ENCODE peak calls at places on chromosomes 3 and 15, in eight cellular contexts. D is Karpas-422, O is hepatocyte, R is GM23338, Q is HCT116, N is OCI-LY7, G is MM.1S, L is GM23248. W is an unnamed sample. For H3K9me2 and H3K4me1, the result is how much of the 10 kb centered on the place peaks cover.

GRCh38 chr15:97981758-97982157 is 21.3 kb downstream of the ARRDC4 start:
- DNase-seq in D (no peak), O (no peak), R (no peak), Q (no peak), N (no peak), G (no peak), L (no peak), W (no peak)

GRCh38 chr3:44132061-44132460 is 109.6 kb upstream of the TOPAZ1 start:
- DNase-seq in D (no peak), O (no peak), R (no peak), Q (no peak), N (no peak), G (no peak), L (peak), W (no peak)

GRCh38 chr3:105493305-105493892 is 126.7 kb downstream of the ALCAM start:
- DNase-seq in D (no peak), O (no peak), R (no peak), Q (no peak), N (no peak), G (no peak), L (no peak), W (no peak)

GRCh38 chr3:113287111-113287817 is 75.9 kb downstream of the BOC start:
- DNase-seq in D (no peak), O (no peak), R (no peak), Q (peak), N (no peak), G (no peak), L (peak), W (peak)

GRCh38 chr15:64623347-64624024 is 151.9 kb downstream of the RBPMS2 start:
- DNase-seq in D (peak), O (no peak), R (no peak), Q (no peak), N (no peak), G (no peak), L (no peak), W (no peak)

GRCh38 chr15:64911317-64912186 is at the start of gene ANKDD1A:
- DNase-seq in D (no peak), O (peak), R (peak), Q (peak), N (peak), G (peak), L (peak), W (no peak)

GRCh38 chr3:129623447-129624118 is 17.1 kb upstream of the PLXND1 start:
- DNase-seq in D (no peak), O (peak), R (no peak), Q (no peak), N (no peak), G (no peak), L (no peak), W (peak)

GRCh38 chr3:40718681-40719080 is 193.9 kb downstream of the ZNF621 start:
- DNase-seq in D (peak), O (no peak), R (no peak), Q (no peak), N (peak), G (peak), L (no peak), W (no peak)

GRCh38 chr15:30036304-30036703 is 46.5 kb upstream of the GOLGA8J start:
- DNase-seq in D (no peak), O (no peak), R (peak), Q (no peak), N (no peak), G (no peak), L (peak), W (no peak)

GRCh38 chr15:98943609-98944111 is 63.9 kb downstream of the PGPEP1L start:
- DNase-seq in D (no peak), O (peak), R (no peak), Q (no peak), N (no peak), G (no peak), L (peak), W (peak)

GRCh38 chr15:35141743-35142356 is 56.8 kb upstream of the NANOGP8 start:
- DNase-seq in D (no peak), O (peak), R (no peak), Q (no peak), N (no peak), G (no peak), L (peak), W (peak)

GRCh38 chr3:57803647-57804081 is 47.6 kb downstream of the SLMAP start:
- DNase-seq in D (no peak), O (peak), R (peak), Q (peak), N (no peak), G (no peak), L (peak), W (peak)

GRCh38 chr15:69713726-69714559 is 261.3 kb downstream of the RPLP1 start:
- DNase-seq in D (no peak), O (no peak), R (no peak), Q (no peak), N (no peak), G (peak), L (no peak), W (peak)

GRCh38 chr3:170483485-170484262 is 65.0 kb downstream of the CLDN11 start:
- DNase-seq in D (no peak), O (no peak), R (peak), Q (no peak), N (no peak), G (no peak), L (peak), W (no peak)

GRCh38 chr15:72375501-72375845 is 341 bp downstream of the HEXA start:
- DNase-seq in D (peak), O (no peak), R (peak), Q (no peak), N (no peak), G (no peak), L (no peak), W (peak)

GRCh38 chr3:76065975-76066374 is 280.6 kb upstream of the ZNF717 start:
- DNase-seq in D (no peak), O (no peak), R (no peak), Q (no peak), N (no peak), G (no peak), L (peak), W (no peak)

GRCh38 chr15:74235962-74236361 is at the start of gene CCDC33:
- DNase-seq in D (peak), O (no peak), R (no peak), Q (no peak), N (peak), G (no peak), L (no peak), W (peak)

GRCh38 chr3:23292432-23292831 is 89.3 kb downstream of the UBE2E2 start:
- DNase-seq in D (peak), O (no peak), R (peak), Q (no peak), N (no peak), G (no peak), L (no peak), W (no peak)
- H3K9me2 ChIP-seq in D (under half), O (under half), R (under half), Q (under half), N (under half), G (under half), L (under half), W (under half)

GRCh38 chr3:13009946-13010315 is 63.3 kb downstream of the IQSEC1 start:
- DNase-seq in D (no peak), O (no peak), R (no peak), Q (no peak), N (no peak), G (peak), L (no peak), W (no peak)

GRCh38 chr3:13012228-13012691 is 61.0 kb downstream of the IQSEC1 start:
- DNase-seq in D (peak), O (no peak), R (no peak), Q (no peak), N (peak), G (peak), L (peak), W (no peak)

GRCh38 chr3:13011369-13012227 is 61.6 kb downstream of the IQSEC1 start:
- DNase-seq in D (peak), O (no peak), R (peak), Q (no peak), N (peak), G (peak), L (no peak), W (peak)

GRCh38 chr3:13009132-13009945 is 63.9 kb downstream of the IQSEC1 start:
- DNase-seq in D (no peak), O (no peak), R (no peak), Q (no peak), N (peak), G (peak), L (no peak), W (no peak)

GRCh38 chr3:13010770-13011169 is 62.5 kb downstream of the IQSEC1 start:
- DNase-seq in D (no peak), O (no peak), R (no peak), Q (no peak), N (peak), G (no peak), L (no peak), W (no peak)
- H3K4me1 ChIP-seq in D (under half), O (under half), R (under half), Q (under half), N (half or more), G (half or more), L (under half), W (half or more)

GRCh38 chr15:51128701-51129100 is 34.0 kb upstream of the TNFAIP8L3 start:
- DNase-seq in D (no peak), O (no peak), R (no peak), Q (no peak), N (no peak), G (no peak), L (peak), W (no peak)
- H3K27ac ChIP-seq in D (no peak), O (no peak), R (no peak), Q (no peak), N (no peak), G (no peak), L (no peak), W (no peak)

GRCh38 chr15:48565560-48566482 is 79.7 kb downstream of the FBN1 start:
- DNase-seq in D (no peak), O (no peak), R (no peak), Q (no peak), N (no peak), G (no peak), L (peak), W (peak)
- H3K9me2 ChIP-seq in D (under half), O (under half), R (under half), Q (under half), N (under half), G (under half), L (under half), W (under half)

DNA sequence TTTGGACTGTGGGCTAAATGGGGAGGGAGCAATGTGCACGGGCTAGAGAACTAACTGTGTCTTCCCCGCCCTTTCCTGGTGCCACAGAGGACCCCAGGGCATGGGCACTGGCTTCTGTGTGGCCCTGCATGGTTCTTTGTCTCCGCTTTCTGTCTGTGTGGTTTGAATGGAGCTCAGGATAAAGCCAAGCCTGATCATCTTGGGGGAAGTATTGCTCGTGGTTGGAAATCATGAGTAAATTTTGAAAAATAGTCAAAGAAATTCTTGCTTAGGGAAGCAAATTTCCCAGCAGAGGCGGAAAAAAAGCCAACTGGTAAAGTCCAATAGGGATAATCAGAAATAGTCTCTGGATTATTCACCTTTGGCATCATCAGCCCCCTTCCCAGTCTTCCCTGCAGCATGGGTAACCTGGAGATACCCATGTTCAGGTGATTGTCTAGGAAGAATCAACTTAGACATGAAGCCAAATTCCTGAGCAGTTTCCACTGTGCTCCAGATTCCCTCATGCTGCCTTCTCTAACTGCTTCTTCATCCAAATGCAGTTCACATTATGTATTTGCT is 55.4 kb downstream of the MAGEF1 start:
- DNase-seq in D (no peak), O (no peak), R (no peak), Q (no peak), N (no peak), G (no peak), L (no peak), W (no peak)
- H3K4me1 ChIP-seq in D (under half), O (under half), R (under half), Q (under half), N (under half), G (under half), L (under half), W (under half)

DNA sequence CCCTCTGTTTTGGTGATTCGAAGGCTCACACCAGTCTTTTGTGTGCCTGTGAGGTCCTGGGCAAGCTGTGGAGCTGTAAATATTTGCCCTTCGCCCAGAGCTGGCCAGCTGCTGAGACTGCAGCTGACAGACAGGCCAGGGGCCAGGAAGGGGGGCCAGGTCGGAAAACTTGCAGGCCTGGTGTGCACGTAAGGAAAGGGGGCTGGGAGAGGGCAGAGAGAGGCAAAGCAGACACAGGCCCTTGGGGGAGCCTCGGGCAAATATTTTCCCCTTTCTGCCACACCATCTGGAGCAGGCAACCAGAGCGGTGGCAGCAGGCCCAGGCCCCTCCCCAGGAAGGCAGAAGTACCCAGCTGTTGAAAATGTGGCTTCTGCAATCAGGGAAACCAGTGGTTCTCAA is 2.6 kb downstream of the PDZRN3 start:
- DNase-seq in D (no peak), O (peak), R (peak), Q (no peak), N (no peak), G (no peak), L (peak), W (no peak)
- H3K27ac ChIP-seq in D (no peak), O (peak), R (no peak), Q (no peak), N (no peak), G (no peak), L (peak), W (no peak)

W was measured in PC-9.